ENCODE peak calls at places on chromosomes 11 and 22, in five cellular contexts. L is AG04450, A is thoracic aorta, I is K562, P is psoas muscle. K is an unnamed sample.

GRCh38 chr11:45180158-45180887 is 33.9 kb downstream of the PRDM11 start:
- DNase-seq in L (no peak), A (no peak), I (no peak), P (peak), K (peak)

GRCh38 chr11:66207816-66208215 is 60.6 kb upstream of the RAB1B start:
- DNase-seq in L (no peak), A (no peak), I (no peak), P (no peak), K (no peak)

GRCh38 chr11:79100093-79100704 is 340.6 kb downstream of the TENM4 start:
- DNase-seq in L (no peak), A (no peak), I (peak), P (no peak), K (peak)

GRCh38 chr22:41178425-41178975 is 26.6 kb upstream of the L3MBTL2 start:
- DNase-seq in L (no peak), A (no peak), I (no peak), P (peak), K (no peak)

GRCh38 chr22:46843691-46844297 is 81.3 kb downstream of the TBC1D22A start:
- DNase-seq in L (no peak), A (no peak), I (no peak), P (no peak), K (no peak)

GRCh38 chr11:45163956-45164575 is 17.6 kb downstream of the PRDM11 start:
- DNase-seq in L (no peak), A (no peak), I (no peak), P (no peak), K (no peak)

GRCh38 chr22:50146440-50147228 is 23.9 kb upstream of the PANX2 start:
- DNase-seq in L (peak), A (no peak), I (peak), P (peak), K (peak)

GRCh38 chr22:23212061-23213030 is 32.0 kb downstream of the BCR start:
- DNase-seq in L (no peak), A (no peak), I (no peak), P (no peak), K (no peak)

GRCh38 chr11:44188643-44189042 is 93.2 kb downstream of the EXT2 start:
- DNase-seq in L (no peak), A (no peak), I (no peak), P (no peak), K (no peak)

GRCh38 chr11:57430946-57431345 is 4.0 kb upstream of the SLC43A3 start:
- DNase-seq in L (no peak), A (no peak), I (peak), P (no peak), K (peak)
- TF ChIP-seq CTCF in L (no peak), A (no peak), I (peak), P (no peak), K (peak)

GRCh38 chr22:44019846-44020245 is 4.3 kb upstream of the PARVB start:
- DNase-seq in L (no peak), A (no peak), I (no peak), P (no peak), K (no peak)
- H3K27ac ChIP-seq in L (no peak), A (no peak), I (no peak), P (no peak), K (no peak)

GRCh38 chr11:100774859-100775258 is 87.8 kb downstream of the ARHGAP42 start:
- DNase-seq in L (no peak), A (no peak), I (no peak), P (no peak), K (no peak)
- H3K4me3 ChIP-seq in L (no peak), A (no peak), I (no peak), P (no peak), K (no peak)

GRCh38 chr11:27626269-27626937 is 73.9 kb downstream of the BDNF start:
- DNase-seq in L (no peak), A (no peak), I (no peak), P (no peak), K (no peak)
- TF ChIP-seq CTCF in L (no peak), A (no peak), I (no peak), P (no peak), K (no peak)

GRCh38 chr11:131667566-131667965 is 297.2 kb downstream of the NTM start:
- DNase-seq in L (no peak), A (no peak), I (no peak), P (no peak), K (no peak)

GRCh38 chr11:131666617-131667016 is 296.2 kb downstream of the NTM start:
- DNase-seq in L (peak), A (no peak), I (no peak), P (no peak), K (no peak)

GRCh38 chr11:131671320-131671719 is 300.9 kb downstream of the NTM start:
- DNase-seq in L (no peak), A (no peak), I (no peak), P (no peak), K (no peak)

GRCh38 chr11:131670876-131671275 is 300.5 kb downstream of the NTM start:
- DNase-seq in L (no peak), A (no peak), I (no peak), P (no peak), K (no peak)

DNA sequence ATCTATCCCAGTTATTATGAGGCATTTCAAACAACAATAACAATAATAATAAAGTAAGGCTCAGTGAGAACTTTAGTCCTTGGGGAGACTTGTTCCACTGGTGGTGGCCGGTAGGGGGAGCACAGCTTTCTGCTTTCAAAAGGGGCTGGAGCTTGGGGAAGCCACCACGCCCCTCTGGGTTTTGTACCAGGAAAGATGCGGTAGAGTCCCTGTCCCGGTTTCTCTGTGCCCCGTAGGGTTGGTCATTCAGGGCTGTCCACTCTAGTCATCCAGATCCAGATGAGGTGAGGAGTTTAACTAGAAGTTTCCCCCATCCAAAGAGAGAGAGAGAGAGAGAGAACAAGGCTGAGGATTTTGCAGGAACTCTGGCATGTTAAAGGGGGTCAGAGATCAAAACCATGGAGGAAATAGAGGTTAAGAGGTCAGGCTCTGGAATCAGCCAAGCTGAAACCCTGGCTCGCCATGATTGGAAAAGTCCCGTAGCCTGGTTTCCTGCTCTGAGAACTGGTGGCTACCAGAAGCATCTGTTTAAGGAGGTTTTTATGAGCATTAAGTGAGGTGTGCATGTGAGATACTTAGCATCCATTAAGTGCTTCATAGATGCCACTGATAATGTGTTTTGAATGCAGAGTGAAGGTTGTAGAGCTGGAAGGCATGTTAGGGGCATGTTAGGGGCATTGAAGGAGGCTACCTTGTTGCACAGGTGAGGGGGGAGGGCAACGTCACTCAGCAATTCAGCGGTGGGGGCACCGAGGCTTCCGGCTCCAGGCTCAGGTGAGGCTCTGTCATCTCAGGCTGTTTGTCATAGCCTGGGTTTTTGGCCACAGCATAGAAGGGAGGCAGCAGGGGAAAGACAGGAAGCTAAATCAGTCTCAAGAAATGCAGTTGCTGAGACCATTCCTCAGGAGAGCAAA is 298.7 kb downstream of the NTM start:
- DNase-seq in L (no peak), A (no peak), I (peak), P (peak), K (peak)
- H3K27ac ChIP-seq in L (no peak), A (no peak), I (no peak), P (no peak), K (no peak)

DNA sequence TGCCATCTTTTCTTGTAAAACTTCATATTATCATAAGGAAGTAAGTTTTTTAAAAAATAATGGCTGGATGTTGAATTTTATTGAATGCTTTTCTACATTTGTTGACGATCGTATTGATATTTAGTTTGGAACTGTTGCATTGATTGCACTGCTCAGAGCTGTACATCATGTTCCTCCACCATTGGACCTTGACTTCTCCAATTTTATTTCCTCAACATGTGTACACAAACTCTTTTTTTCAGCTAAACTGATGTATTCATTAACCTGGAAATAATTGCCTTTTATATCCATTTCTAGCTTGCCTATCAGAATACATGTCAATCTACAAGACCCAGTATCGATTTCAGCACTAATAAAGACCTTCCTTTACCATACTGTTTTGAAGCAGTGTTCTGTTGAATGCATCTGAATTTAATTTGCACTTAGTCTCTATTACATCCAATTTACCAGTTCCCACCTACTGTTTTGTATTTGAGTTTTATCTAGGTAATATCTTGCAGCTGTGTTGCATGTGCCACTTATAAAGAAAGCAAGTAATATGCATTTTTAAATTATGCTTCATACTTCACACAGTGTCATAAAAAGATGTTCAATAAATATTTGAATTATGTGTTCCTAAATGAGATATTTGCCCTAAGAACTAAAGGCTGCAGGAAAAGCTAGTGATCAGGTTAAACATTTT is 5.5 kb downstream of the CEP57 start:
- DNase-seq in L (no peak), A (no peak), I (no peak), P (no peak), K (no peak)
- H3K4me3 ChIP-seq in L (no peak), A (no peak), I (no peak), P (no peak), K (no peak)

GRCh38 chr22:29154364-29155048 is 51.2 kb upstream of the EMID1 start:
- DNase-seq in L (peak), A (peak), I (peak), P (peak), K (peak)
- TF ChIP-seq CTCF in L (peak), A (peak), I (peak), P (peak), K (peak)

GRCh38 chr22:32556150-32556549 is 81.5 kb downstream of the FBXO7 start:
- DNase-seq in L (no peak), A (no peak), I (no peak), P (no peak), K (no peak)
- H3K27ac ChIP-seq in L (no peak), A (no peak), I (no peak), P (no peak), K (no peak)

K was measured in WERI-Rb-1.